ENCODE peak calls at places on chromosomes 1 and 21, in eight cellular contexts. C is H9, N is Calu3, J is EH, P is right atrium auricular region, G is epithelial cell of prostate, T is fibroblast of mammary gland, V is WTC11. O is an unnamed sample.

GRCh38 chr1:221699582-221700519 is 42.0 kb downstream of the DUSP10 start:
- DNase-seq in G (no peak), T (no peak), C (no peak), J (peak), N (no peak), P (no peak), V (no peak), O (peak)

GRCh38 chr1:231467986-231468385 is 45.9 kb upstream of the EGLN1 start:
- DNase-seq in J (no peak), T (no peak), V (no peak), G (no peak), N (no peak), C (no peak), P (no peak), O (no peak)

GRCh38 chr21:14864211-14865021 is 200.4 kb downstream of the NRIP1 start:
- DNase-seq in C (peak), J (peak), P (peak), V (peak), N (peak), G (no peak), T (peak), O (peak)

GRCh38 chr21:44846485-44847260 is 26.8 kb downstream of the PTTG1IP start:
- DNase-seq in J (peak), T (peak), C (no peak), N (no peak), V (no peak), G (no peak), P (peak), O (peak)

GRCh38 chr1:181033128-181033798 is 520 bp upstream of the MR1 start:
- DNase-seq in N (peak), T (peak), V (no peak), C (no peak), J (peak), G (peak), P (no peak), O (peak)

GRCh38 chr1:9580942-9581341 is 7.8 kb upstream of the TMEM201 start:
- DNase-seq in P (no peak), J (no peak), N (no peak), G (no peak), T (no peak), C (no peak), V (no peak), O (no peak)

GRCh38 chr1:112722601-112723510 is 7.7 kb upstream of the PPM1J start:
- DNase-seq in P (peak), C (peak), V (peak), T (peak), N (no peak), J (peak), G (no peak), O (peak)

GRCh38 chr1:205144046-205144720 is 22.4 kb upstream of the RBBP5 start:
- DNase-seq in G (no peak), N (no peak), T (no peak), C (no peak), J (peak), P (no peak), V (no peak), O (no peak)

GRCh38 chr1:99820546-99820945 is 29.6 kb upstream of the AGL start:
- DNase-seq in J (no peak), C (no peak), T (no peak), G (no peak), N (no peak), V (no peak), P (no peak), O (peak)

O was measured in MV-4-11.